ENCODE peak calls at places on chromosomes 12 and 14, in six cellular contexts. Y is SJSA1, U is NCI-H1105 treated with DMSO at 0.1 percent for 48 hours, C is EL, F is NCI-H2081, Q is left cardiac atrium. E is an unnamed sample.

GRCh38 chr12:100279159-100279558 is 12.2 kb downstream of the SCYL2 start:
- DNase-seq in Y (no peak), U (no peak), C (no peak), F (no peak), Q (no peak), E (no peak)

GRCh38 chr14:25484194-25484593 is 434.2 kb upstream of the STXBP6 start:
- DNase-seq in Y (no peak), U (no peak), C (no peak), F (peak; percentile 75), Q (no peak), E (no peak)

GRCh38 chr12:553216-554000 is 93.7 kb downstream of the B4GALNT3 start:
- DNase-seq in Y (no peak), U (no peak), C (no peak), F (no peak), Q (no peak), E (no peak)

GRCh38 chr12:106766393-106766826 is 8.1 kb upstream of the RIC8B start:
- DNase-seq in Y (no peak), U (no peak), C (no peak), F (no peak), Q (peak; percentile 75), E (no peak)

GRCh38 chr12:112574896-112575558 is 156.3 kb downstream of the PTPN11 start:
- DNase-seq in Y (no peak), U (no peak), C (no peak), F (no peak), Q (no peak), E (no peak)

GRCh38 chr14:99633913-99634312 is 11.0 kb upstream of the HHIPL1 start:
- DNase-seq in Y (no peak), U (no peak), C (no peak), F (no peak), Q (no peak), E (no peak)

GRCh38 chr12:76680940-76681339 is 83.0 kb upstream of the ZDHHC17 start:
- DNase-seq in Y (no peak), U (no peak), C (peak; percentile 59), F (no peak), Q (no peak), E (no peak)

GRCh38 chr12:12734561-12735071 is 17.4 kb downstream of the CDKN1B start:
- DNase-seq in Y (peak; percentile 44), U (no peak), C (peak; percentile 78), F (no peak), Q (no peak), E (no peak)

GRCh38 chr12:104526320-104526719 is 69.6 kb downstream of the CHST11 start:
- DNase-seq in Y (no peak), U (no peak), C (no peak), F (no peak), Q (no peak), E (no peak)

GRCh38 chr14:100012478-100012925 is 52.7 kb upstream of the EVL start:
- DNase-seq in Y (no peak), U (no peak), C (no peak), F (no peak), Q (no peak), E (no peak)

GRCh38 chr14:65211341-65211987 is 109.1 kb upstream of the MAX start:
- DNase-seq in Y (peak; percentile 34), U (no peak), C (peak; percentile 74), F (no peak), Q (no peak), E (no peak)

GRCh38 chr12:67352682-67353081 is 83.5 kb downstream of the CAND1 start:
- DNase-seq in Y (no peak), U (no peak), C (peak; percentile 9), F (no peak), Q (no peak), E (no peak)

GRCh38 chr12:6215932-6216494 is 15.8 kb downstream of the CD9 start:
- DNase-seq in Y (peak; percentile 99), U (peak; percentile 45), C (peak; percentile 89), F (no peak), Q (peak; percentile 80), E (peak; percentile 84)

GRCh38 chr12:100919116-100919515 is 124.5 kb downstream of the ANO4 start:
- DNase-seq in Y (no peak), U (no peak), C (no peak), F (no peak), Q (no peak), E (no peak)

GRCh38 chr12:124844411-124845397 is 19.0 kb downstream of the SCARB1 start:
- DNase-seq in Y (no peak), U (no peak), C (no peak), F (no peak), Q (no peak), E (no peak)

GRCh38 chr12:66823857-66824570 is 145.1 kb upstream of the GRIP1 start:
- DNase-seq in Y (no peak), U (no peak), C (peak; percentile 5), F (peak; percentile 41), Q (no peak), E (peak; percentile 7)